ENCODE peak calls at places on chromosomes 1 and 21, in seven cellular contexts. B is IMR-90; G is aorta; E is endothelial cell of umbilical vein; X is CD4-positive, CD25-positive, alpha-beta regulatory T cell; Y is Caco-2; O is astrocyte. I is an unnamed sample.
A peak's percentile ranks its signal among the peaks of the same experiment; 100 is the strongest.

GRCh38 chr1:61337471-61337870 is 255.1 kb downstream of the NFIA start:
- DNase-seq in X (no peak), E (peak; percentile 57), Y (no peak), O (peak; percentile 1), B (peak; percentile 7), G (no peak), I (no peak)

GRCh38 chr1:41557751-41558455 is 73.4 kb upstream of the EDN2 start:
- DNase-seq in O (no peak), X (no peak), E (no peak), G (no peak), Y (no peak), B (no peak), I (no peak)

GRCh38 chr1:150487763-150488115 is 520 bp downstream of the TARS2 start:
- DNase-seq in E (no peak), B (no peak), O (no peak), G (no peak), X (peak; percentile 39), Y (no peak), I (peak; percentile 54)

GRCh38 chr1:117534995-117535467 is 70.8 kb upstream of the TENT5C start:
- DNase-seq in G (no peak), B (peak; percentile 72), E (peak; percentile 47), O (peak; percentile 47), Y (peak; percentile 52), X (peak; percentile 79), I (peak; percentile 63)

GRCh38 chr1:202034683-202035462 is 24.5 kb downstream of the ELF3 start:
- DNase-seq in G (peak; percentile 93), B (peak; percentile 96), O (peak; percentile 96), E (no peak), X (no peak), Y (peak; percentile 99), I (no peak)

GRCh38 chr1:163054056-163054706 is 15.0 kb upstream of the RGS4 start:
- DNase-seq in E (no peak), Y (no peak), X (no peak), B (no peak), O (peak; percentile 43), G (no peak), I (no peak)

GRCh38 chr21:25895565-25896205 is 160.9 kb downstream of the GABPA start:
- DNase-seq in E (peak; percentile 70), X (peak; percentile 27), B (peak; percentile 45), O (no peak), Y (no peak), G (no peak), I (no peak)

GRCh38 chr1:101000141-101000867 is 25.3 kb downstream of the DPH5 start:
- DNase-seq in Y (no peak), O (no peak), B (peak; percentile 31), X (no peak), E (no peak), G (no peak), I (no peak)

GRCh38 chr1:6179564-6180175 is 451 bp downstream of the CHD5 start:
- DNase-seq in B (no peak), Y (no peak), E (no peak), O (no peak), G (no peak), X (no peak), I (no peak)

GRCh38 chr1:52139817-52140540 is 1.9 kb upstream of the ZFYVE9 start:
- DNase-seq in X (peak; percentile 46), O (peak; percentile 82), G (no peak), Y (no peak), E (peak; percentile 93), B (peak; percentile 88), I (no peak)

GRCh38 chr1:150808134-150808533 is at the start of gene CTSK:
- DNase-seq in G (no peak), B (no peak), O (no peak), X (no peak), Y (no peak), E (no peak), I (no peak)

GRCh38 chr1:46820560-46821060 is 21.8 kb downstream of the CYP4B1 start:
- DNase-seq in E (no peak), O (no peak), B (no peak), X (no peak), G (no peak), Y (no peak), I (no peak)

GRCh38 chr21:35197191-35197590 is 148.1 kb upstream of the RUNX1 start:
- DNase-seq in Y (no peak), B (peak; percentile 64), G (no peak), X (no peak), E (no peak), O (peak; percentile 64), I (no peak)

GRCh38 chr1:153791856-153792253 is 16.6 kb downstream of the SLC27A3 start:
- DNase-seq in G (no peak), E (no peak), X (no peak), O (peak; percentile 57), B (peak; percentile 72), Y (no peak), I (peak; percentile 73)

GRCh38 chr1:38622197-38622596 is 237.4 kb downstream of the RRAGC start:
- DNase-seq in Y (no peak), X (no peak), E (no peak), O (no peak), G (no peak), B (no peak), I (no peak)

GRCh38 chr1:54837002-54837853 is 36.1 kb upstream of the TTC22 start:
- DNase-seq in X (no peak), O (no peak), G (no peak), Y (no peak), B (no peak), E (no peak), I (no peak)

GRCh38 chr1:110626890-110627289 is 20.7 kb upstream of the KCNA2 start:
- DNase-seq in G (no peak), B (no peak), X (peak; percentile 48), O (no peak), E (no peak), Y (no peak), I (no peak)

GRCh38 chr21:38768385-38769071 is 37.2 kb upstream of the ETS2 start:
- DNase-seq in E (no peak), X (peak; percentile 71), G (no peak), B (peak; percentile 100), Y (no peak), O (peak; percentile 96), I (no peak)

GRCh38 chr1:116737020-116737854 is 17.0 kb upstream of the CD2 start:
- DNase-seq in B (peak; percentile 35), G (peak; percentile 65), E (peak; percentile 60), X (peak; percentile 91), O (peak; percentile 35), Y (no peak), I (peak; percentile 84)

GRCh38 chr1:112325504-112325903 is 70.5 kb upstream of the CTTNBP2NL start:
- DNase-seq in B (no peak), X (no peak), G (no peak), Y (no peak), E (no peak), O (no peak), I (no peak)

GRCh38 chr1:5348732-5349465 is 643.3 kb downstream of the NPHP4 start:
- DNase-seq in G (no peak), B (no peak), X (peak; percentile 7), E (no peak), O (no peak), Y (no peak), I (no peak)

DNA sequence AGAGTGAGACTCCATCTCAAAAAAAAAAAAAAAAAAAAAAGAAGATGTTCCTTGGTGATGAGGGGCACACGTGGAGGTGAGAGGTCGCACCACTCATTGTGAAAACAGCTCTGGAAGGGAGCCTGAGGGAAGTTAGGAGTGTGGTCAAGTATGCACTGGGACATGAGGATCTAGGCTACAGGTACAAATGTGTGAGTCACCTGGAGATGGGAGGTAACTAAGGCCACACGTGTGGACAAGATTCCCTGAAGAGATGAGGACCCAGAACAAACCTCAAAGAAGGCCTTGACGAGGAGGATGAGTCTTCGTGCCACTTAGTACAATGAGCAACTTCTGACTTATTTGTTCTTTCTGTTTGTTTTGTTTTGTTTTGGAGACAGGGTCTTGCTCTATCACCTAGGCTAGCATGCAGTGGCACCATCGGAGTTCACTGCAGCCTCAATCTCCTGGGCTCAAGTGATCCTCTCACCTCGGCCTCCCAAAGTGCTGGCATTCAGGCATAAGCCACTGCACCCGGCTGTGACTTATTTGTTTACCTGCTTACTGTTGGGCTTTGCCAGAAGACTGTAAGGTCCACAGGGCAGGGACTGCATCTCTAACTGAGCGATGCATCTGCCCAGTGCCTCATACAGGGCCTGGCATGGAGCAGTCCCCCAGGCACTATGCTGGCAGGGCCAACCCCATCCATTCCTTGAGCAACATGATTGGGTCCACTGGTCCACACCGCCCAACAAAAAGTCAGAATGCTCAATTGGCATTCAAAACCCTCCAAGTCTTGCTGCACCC is 6.4 kb downstream of the ASAP3 start:
- DNase-seq in Y (no peak), O (no peak), G (no peak), X (no peak), E (no peak), B (no peak), I (no peak)
- H3K4me1 ChIP-seq in Y (peaks cover under 1% of the 10 kb centered on the region), O (peaks cover 15% of the 10 kb centered on the region), G (no peaks in the 10 kb centered on the region), X (no peaks in the 10 kb centered on the region), E (no peaks in the 10 kb centered on the region), B (peaks cover 13% of the 10 kb centered on the region), I (no peaks in the 10 kb centered on the region)

DNA sequence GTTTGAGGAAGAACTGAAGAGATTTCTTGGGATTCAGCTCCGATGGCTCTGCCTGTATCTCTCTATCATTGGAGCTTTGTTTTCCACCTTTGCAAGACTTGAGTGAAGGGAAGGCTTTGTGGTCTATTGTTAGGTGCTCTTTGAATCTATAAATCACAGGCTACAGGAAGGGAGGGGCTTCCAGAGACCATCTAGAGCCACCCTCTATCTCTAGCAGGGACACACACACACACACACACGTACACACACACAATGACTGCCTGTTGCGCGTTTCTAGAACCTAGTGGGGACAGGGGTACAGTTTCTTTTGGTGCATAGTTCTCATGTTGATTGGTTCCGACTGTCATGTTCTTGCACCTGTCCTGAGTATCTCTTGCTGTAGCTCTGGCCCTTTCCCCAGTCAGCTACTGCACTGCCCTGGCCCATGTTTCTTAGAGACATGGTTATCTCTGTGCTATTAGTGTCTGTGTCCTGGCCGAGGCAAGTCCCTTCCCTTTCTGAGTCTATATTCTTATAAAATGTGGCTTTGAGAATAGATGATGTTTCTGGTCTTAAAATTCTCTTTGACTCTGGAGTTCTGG is 60.7 kb downstream of the MAN1C1 start:
- DNase-seq in O (no peak), Y (no peak), G (no peak), X (peak; percentile 65), E (no peak), B (no peak), I (peak; percentile 21)
- H3K4me1 ChIP-seq in O (peaks cover 7% of the 10 kb centered on the region), Y (no peaks in the 10 kb centered on the region), G (no peaks in the 10 kb centered on the region), X (peaks cover 53% of the 10 kb centered on the region), E (no peaks in the 10 kb centered on the region), B (peaks cover 12% of the 10 kb centered on the region), I (peaks cover 34% of the 10 kb centered on the region)

DNA sequence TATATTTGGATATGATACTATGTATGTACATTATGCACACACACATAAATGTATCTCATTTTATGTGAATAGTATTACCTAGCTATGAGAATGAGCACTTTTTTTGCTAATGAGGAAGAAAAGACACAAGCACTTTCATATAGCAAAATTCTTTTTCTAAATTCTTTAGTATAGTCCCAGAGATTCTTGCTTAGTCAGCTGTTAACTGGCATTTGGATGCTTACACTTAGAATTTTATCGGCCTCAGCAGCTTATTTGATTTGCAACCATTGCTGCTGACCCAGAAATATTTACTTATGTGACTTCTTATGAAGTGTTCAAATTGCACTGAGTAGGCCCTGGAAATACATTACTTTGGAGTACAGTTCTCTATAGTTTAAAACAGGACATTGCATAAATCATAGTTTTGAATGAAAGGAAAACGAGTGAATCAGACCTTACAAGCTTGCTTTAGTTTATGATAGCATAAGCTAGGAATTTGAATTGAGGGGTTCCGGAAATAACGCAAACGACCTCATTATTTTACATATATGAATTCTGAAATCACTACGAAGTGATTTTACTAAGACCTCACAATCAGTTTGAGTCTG is 653.9 kb upstream of the NEGR1 start:
- DNase-seq in B (no peak), O (peak; percentile 27), Y (no peak), G (no peak), E (peak; percentile 38), X (no peak), I (no peak)
- H3K4me1 ChIP-seq in B (no peaks in the 10 kb centered on the region), O (no peaks in the 10 kb centered on the region), Y (no peaks in the 10 kb centered on the region), G (no peaks in the 10 kb centered on the region), E (no peaks in the 10 kb centered on the region), X (no peaks in the 10 kb centered on the region), I (no peaks in the 10 kb centered on the region)

GRCh38 chr1:15954316-15954715 is 21.6 kb downstream of the ZBTB17 start:
- DNase-seq in X (no peak), Y (no peak), G (no peak), O (no peak), E (no peak), B (no peak), I (peak; percentile 20)
- H3K4me1 ChIP-seq in X (peaks cover 31% of the 10 kb centered on the region), Y (peaks cover 10% of the 10 kb centered on the region), G (no peaks in the 10 kb centered on the region), O (peaks cover 77% of the 10 kb centered on the region), E (peaks cover 78% of the 10 kb centered on the region), B (peaks cover 52% of the 10 kb centered on the region), I (peaks cover 90% of the 10 kb centered on the region)

I was measured in spleen.